ENCODE peak calls at places on chromosomes 1 and 21, in ten cellular contexts. Z is heart right ventricle; X is RWPE1; I is iPS DF 6.9; V is breast epithelium; J is AG04450; H is CD4-positive, alpha-beta T cell; P is right cardiac atrium; G is upper lobe of right lung; S is CD8-positive, alpha-beta T cell. E is an unnamed sample.

GRCh38 chr1:52533710-52534109 is 19.2 kb downstream of the TUT4 start:
- DNase-seq in Z (no peak), X (no peak), I (no peak), V (no peak), J (no peak), H (no peak), P (no peak), G (no peak), S (no peak), E (no peak)

GRCh38 chr1:7383671-7384070 is 387.4 kb upstream of the VAMP3 start:
- DNase-seq in Z (no peak), X (no peak), I (no peak), V (peak), J (no peak), H (no peak), P (no peak), G (no peak), S (no peak), E (no peak)

GRCh38 chr1:172867216-172867828 is 183.4 kb downstream of the TNFSF18 start:
- DNase-seq in Z (no peak), X (no peak), I (no peak), V (no peak), J (no peak), H (no peak), P (no peak), G (no peak), S (no peak), E (no peak)

GRCh38 chr1:9715536-9716226 is 64.2 kb downstream of the PIK3CD start:
- DNase-seq in Z (peak), X (no peak), I (no peak), V (no peak), J (no peak), H (peak), P (no peak), G (no peak), S (peak), E (no peak)

GRCh38 chr1:165542647-165543046 is 1.2 kb upstream of the LRRC52 start:
- DNase-seq in Z (no peak), X (no peak), I (no peak), V (no peak), J (no peak), H (no peak), P (no peak), G (no peak), S (no peak), E (no peak)

GRCh38 chr1:248872752-248873408 is 14.0 kb upstream of the ZNF692 start:
- DNase-seq in Z (peak), X (peak), I (peak), V (peak), J (no peak), H (peak), P (peak), G (peak), S (peak), E (no peak)

GRCh38 chr1:203480525-203481084 is 5.0 kb downstream of the PRELP start:
- DNase-seq in Z (peak), X (peak), I (no peak), V (peak), J (peak), H (no peak), P (peak), G (peak), S (peak), E (no peak)

GRCh38 chr21:44696572-44696971 is 400 bp upstream of the KRTAP10-12 start:
- DNase-seq in Z (no peak), X (no peak), I (no peak), V (no peak), J (no peak), H (no peak), P (no peak), G (no peak), S (no peak), E (no peak)

DNA sequence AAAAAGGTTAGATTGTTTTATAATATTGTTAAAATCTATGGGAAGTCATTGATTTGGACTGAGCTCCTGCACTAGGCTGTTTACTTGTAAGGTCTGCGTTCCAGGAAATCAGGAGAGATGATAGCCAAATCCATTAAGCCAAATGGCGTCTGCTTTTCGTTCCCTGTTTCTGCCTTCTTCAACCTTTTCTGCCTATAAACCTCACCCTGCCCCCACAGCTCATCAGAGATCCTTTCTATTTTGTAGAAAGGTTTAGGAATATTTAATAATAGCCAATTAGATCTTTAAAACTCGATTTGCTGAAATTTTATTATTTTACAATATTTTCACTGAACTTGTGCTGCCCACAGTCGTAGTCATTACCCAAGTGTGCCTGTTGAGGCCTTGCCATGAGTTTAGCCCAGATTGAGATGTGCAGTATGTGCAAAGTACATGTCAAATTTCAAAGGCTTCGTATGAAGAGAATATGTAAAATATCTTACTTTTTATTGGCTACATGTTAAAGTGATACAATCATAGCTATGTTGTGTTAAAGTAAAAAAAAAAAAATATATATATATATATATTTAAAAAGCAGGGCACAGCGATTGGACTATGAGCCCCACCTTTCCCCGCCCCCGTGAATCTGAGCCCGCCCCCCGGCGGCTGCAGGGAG is 444 bp upstream of the IARS2 start:
- DNase-seq in Z (no peak), X (no peak), I (no peak), V (no peak), J (no peak), H (no peak), P (no peak), G (no peak), S (no peak), E (no peak)
- H3K27ac ChIP-seq in Z (peak), X (peak), I (no peak), V (peak), J (no peak), H (no peak), P (no peak), G (no peak), S (no peak), E (no peak)

DNA sequence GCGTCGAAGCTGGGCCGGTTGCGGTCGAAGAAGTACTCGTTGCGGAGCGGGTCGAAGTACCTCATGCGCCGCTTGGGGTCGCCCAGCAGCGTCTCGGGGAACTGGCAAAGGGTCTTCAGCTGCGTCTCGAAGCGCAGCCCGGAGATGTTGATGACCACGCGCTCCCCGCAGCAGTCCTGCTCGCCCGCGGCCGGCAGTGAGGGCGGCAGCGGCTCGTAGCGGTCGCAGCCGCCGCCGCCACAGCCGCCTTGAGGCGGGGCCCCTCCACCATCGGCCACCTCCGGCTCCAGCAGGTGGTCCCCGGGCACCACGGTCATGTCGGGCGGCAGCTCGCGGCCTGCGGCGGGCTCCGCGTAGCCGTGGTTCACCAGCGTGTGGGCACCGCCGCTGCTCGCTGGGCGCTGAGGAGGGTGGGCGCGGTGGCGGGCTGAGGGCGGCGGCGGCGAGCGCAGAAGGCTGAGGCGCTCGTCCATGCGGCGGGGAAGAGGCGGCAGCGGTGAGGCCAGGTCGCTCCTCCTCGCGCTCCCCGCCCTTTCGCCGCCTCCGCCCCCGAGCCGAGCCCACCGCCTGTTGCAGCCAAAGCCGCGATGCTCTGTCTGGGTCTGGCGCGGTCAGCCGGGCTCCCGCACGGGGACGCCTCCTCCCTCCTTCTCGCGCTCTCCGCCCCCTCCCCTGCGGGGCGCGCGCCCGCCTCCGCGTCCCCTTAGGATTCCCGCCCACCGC is at the start of gene KCNA3:
- DNase-seq in Z (peak), X (no peak), I (peak), V (no peak), J (no peak), H (peak), P (peak), G (peak), S (peak), E (no peak)
- H3K27ac ChIP-seq in Z (no peak), X (no peak), I (no peak), V (peak), J (no peak), H (peak), P (no peak), G (peak), S (peak), E (peak)

DNA sequence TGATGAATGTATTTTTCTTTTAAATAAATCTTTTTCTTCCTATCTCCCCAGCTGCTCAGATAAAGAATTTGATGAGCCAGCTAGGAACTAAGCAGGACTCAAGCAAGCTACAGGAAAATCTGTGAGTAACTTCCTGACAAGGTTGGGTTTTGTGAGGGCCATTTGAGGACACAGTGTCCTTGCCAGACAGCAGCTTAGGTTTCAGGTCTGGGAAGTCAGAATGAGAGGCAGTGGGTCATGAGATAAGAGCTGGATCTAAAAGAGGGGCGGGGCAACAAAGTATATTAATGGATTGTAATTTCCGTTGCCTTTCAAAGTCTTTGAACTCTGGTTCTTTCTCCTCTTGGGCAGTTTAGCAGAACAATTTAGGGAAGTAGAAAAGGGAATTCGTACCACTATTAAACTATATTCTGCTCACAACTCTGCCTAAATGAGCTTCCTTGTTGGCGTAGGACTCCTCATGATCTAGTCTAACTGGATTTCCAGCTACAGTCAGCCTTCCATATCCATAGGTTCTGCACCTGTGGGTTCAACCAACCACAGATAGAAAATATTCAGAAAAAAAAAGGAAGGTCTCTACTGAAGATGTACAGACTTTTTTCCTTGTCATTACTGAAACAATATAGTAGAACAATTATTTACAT is 16.6 kb downstream of the STX12 start:
- DNase-seq in Z (no peak), X (no peak), I (no peak), V (no peak), J (no peak), H (no peak), P (no peak), G (no peak), S (no peak), E (no peak)
- H3K27ac ChIP-seq in Z (peak), X (no peak), I (no peak), V (peak), J (no peak), H (no peak), P (peak), G (peak), S (no peak), E (no peak)

GRCh38 chr1:150192012-150192411 is 42.3 kb downstream of the PLEKHO1 start:
- DNase-seq in Z (no peak), X (no peak), I (no peak), V (no peak), J (peak), H (no peak), P (no peak), G (no peak), S (no peak), E (no peak)
- H3K27ac ChIP-seq in Z (peak), X (no peak), I (no peak), V (no peak), J (peak), H (no peak), P (peak), G (no peak), S (no peak), E (no peak)

GRCh38 chr1:231390071-231390470 is 32.0 kb downstream of the EGLN1 start:
- DNase-seq in Z (no peak), X (peak), I (no peak), V (no peak), J (no peak), H (no peak), P (no peak), G (no peak), S (no peak), E (no peak)

GRCh38 chr1:231383159-231383855 is 38.8 kb downstream of the EGLN1 start:
- DNase-seq in Z (no peak), X (peak), I (no peak), V (no peak), J (no peak), H (no peak), P (no peak), G (no peak), S (no peak), E (no peak)

GRCh38 chr1:231385118-231385748 is 36.9 kb downstream of the EGLN1 start:
- DNase-seq in Z (no peak), X (peak), I (no peak), V (no peak), J (no peak), H (no peak), P (no peak), G (no peak), S (no peak), E (no peak)

GRCh38 chr1:231387770-231388669 is 34.1 kb downstream of the EGLN1 start:
- DNase-seq in Z (no peak), X (peak), I (no peak), V (no peak), J (no peak), H (no peak), P (no peak), G (no peak), S (no peak), E (no peak)

GRCh38 chr1:231386472-231386871 is 35.6 kb downstream of the EGLN1 start:
- DNase-seq in Z (no peak), X (no peak), I (no peak), V (no peak), J (no peak), H (no peak), P (no peak), G (no peak), S (no peak), E (no peak)
- H3K27ac ChIP-seq in Z (no peak), X (no peak), I (no peak), V (no peak), J (no peak), H (no peak), P (no peak), G (no peak), S (no peak), E (no peak)